ENCODE peak calls at places on chromosomes 12 and 14, in five cellular contexts. K is BE2C, S is breast epithelium, B is hepatocyte, U is Panc1. H is an unnamed sample.

GRCh38 chr12:6067152-6067916 is 57.1 kb downstream of the VWF start:
- DNase-seq in U (peak; percentile 30), B (peak; percentile 60), K (peak; percentile 55), S (no peak), H (no peak)

GRCh38 chr14:96148631-96149030 is 56.0 kb upstream of the BDKRB2 start:
- DNase-seq in U (no peak), S (no peak), B (no peak), K (no peak), H (no peak)

GRCh38 chr14:97813556-97813955 is 1016.4 kb downstream of the VRK1 start:
- DNase-seq in B (no peak), S (no peak), K (no peak), U (no peak), H (no peak)

GRCh38 chr14:65334765-65335411 is 77.6 kb upstream of the FUT8 start:
- DNase-seq in S (no peak), U (no peak), B (peak; percentile 66), K (no peak), H (no peak)

GRCh38 chr12:47835831-47836155 is 16.1 kb upstream of the HDAC7 start:
- DNase-seq in U (no peak), K (no peak), B (no peak), S (no peak), H (peak; percentile 82)

GRCh38 chr14:21748869-21749303 is 75.3 kb upstream of the OR4E1 start:
- DNase-seq in K (peak; percentile 48), B (peak; percentile 68), S (no peak), U (no peak), H (peak; percentile 37)

GRCh38 chr12:123599721-123600120 is 2.2 kb upstream of the DDX55 start:
- DNase-seq in S (no peak), K (no peak), U (no peak), B (no peak), H (no peak)

GRCh38 chr14:77339407-77339806 is 18.6 kb downstream of the GSTZ1 start:
- DNase-seq in K (no peak), U (no peak), S (no peak), B (no peak), H (peak; percentile 28)

GRCh38 chr12:122790393-122791075 is 16.2 kb downstream of the CCDC62 start:
- DNase-seq in U (no peak), B (no peak), S (no peak), K (no peak), H (peak; percentile 89)

GRCh38 chr12:91926810-91927209 is 218.8 kb downstream of the BTG1 start:
- DNase-seq in S (no peak), U (peak; percentile 24), K (no peak), B (peak; percentile 8), H (peak; percentile 50)

GRCh38 chr12:85794551-85794950 is 41.7 kb downstream of the RASSF9 start:
- DNase-seq in S (no peak), B (no peak), K (no peak), U (no peak), H (peak; percentile 42)

GRCh38 chr14:44453433-44454171 is 53.5 kb downstream of the FSCB start:
- DNase-seq in S (no peak), B (no peak), K (no peak), U (no peak), H (peak; percentile 33)

GRCh38 chr12:76883151-76883550 is 4.3 kb upstream of the CSRP2 start:
- DNase-seq in K (no peak), B (no peak), S (no peak), U (no peak), H (peak; percentile 53)

GRCh38 chr12:49057888-49058287 is 2.7 kb downstream of the KMT2D start:
- DNase-seq in K (no peak), B (no peak), U (no peak), S (no peak), H (peak; percentile 7)

GRCh38 chr12:130672122-130672825 is 43.8 kb downstream of the RIMBP2 start:
- DNase-seq in S (no peak), B (no peak), U (no peak), K (peak; percentile 79), H (no peak)

GRCh38 chr12:57726884-57727757 is 11.4 kb downstream of the AGAP2 start:
- DNase-seq in B (peak; percentile 46), U (no peak), K (peak; percentile 57), S (peak; percentile 34), H (no peak)
- H3K4me3 ChIP-seq in B (peak overlapping the region; percentile 60), U (peak overlapping the region; percentile 93), K (peak overlapping the region; percentile 89), S (peak overlapping the region; percentile 57), H (peak overlapping the region; percentile 82)

DNA sequence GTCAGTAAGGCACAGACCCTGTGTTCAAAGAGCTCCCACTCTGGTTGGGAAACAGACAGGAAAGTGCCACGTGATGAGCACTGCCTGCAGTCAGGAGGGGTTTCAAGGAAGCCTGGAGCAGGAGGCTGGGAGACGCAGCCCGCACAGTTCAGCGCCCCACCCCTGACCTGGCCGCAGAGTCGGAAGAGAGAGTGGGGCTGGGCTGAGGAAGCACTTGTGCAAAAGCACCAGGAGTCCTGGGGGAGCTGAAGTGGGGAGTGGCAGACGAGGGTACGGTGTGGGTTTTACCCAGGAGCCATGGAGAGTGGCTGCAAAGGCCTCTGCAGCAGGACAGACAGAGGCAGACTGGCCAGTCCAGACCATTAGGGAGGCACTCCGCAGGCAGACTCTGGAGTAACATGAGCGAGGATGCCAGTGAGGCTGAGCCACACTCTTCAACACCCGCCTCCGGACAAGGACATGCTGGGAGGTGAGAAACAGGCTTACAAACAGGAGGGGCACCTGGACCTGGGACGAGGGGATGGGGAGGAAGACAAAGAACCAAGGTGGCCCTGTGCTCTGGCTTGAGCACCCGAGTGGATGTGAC is 85.7 kb upstream of the GPR68 start:
- DNase-seq in S (no peak), K (no peak), U (no peak), B (no peak), H (no peak)
- H3K4me1 ChIP-seq in S (peaks cover 7% of the 10 kb centered on the region), K (peaks cover 16% of the 10 kb centered on the region), U (peaks cover 4% of the 10 kb centered on the region), B (peaks cover 11% of the 10 kb centered on the region), H (no peaks in the 10 kb centered on the region)

DNA sequence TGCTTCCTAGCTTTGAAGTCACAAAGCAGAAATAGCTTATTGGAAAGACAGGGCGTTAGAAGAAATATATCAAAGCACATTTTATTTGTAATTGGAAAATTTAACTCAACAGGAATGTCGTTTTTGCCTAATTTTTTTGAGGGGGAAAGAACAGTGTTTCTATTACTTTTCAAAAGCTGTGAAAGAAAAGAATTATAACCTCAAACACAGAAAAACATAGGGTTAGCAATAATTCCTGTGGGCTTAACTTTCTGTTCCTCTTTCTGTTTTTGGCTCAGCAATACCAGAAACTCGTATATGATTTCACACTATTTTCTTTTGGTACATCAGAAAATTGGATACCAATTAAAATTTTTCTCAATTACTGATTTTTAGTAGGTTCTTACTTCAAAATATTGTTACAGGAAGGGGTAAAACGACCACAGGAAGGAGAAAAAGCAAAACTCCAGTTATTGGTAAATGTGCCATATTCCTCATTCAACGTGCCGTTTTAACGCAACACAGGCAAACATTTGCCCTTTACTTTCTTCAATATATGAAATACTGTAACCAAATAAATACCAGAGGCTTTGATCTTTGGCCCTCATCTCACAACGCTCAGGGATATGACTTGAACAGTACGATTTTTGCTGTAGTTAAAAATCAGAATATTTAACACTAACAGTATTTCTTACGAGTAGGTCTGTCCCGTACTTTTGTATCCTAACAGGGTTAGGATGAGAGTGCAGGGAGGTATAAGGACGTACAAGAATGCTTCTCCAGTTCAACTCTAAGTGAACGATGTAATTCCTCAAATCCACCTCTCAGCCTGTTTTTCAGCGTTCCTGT is 1.3 kb upstream of the RNU6-7 start:
- DNase-seq in K (no peak), S (no peak), B (no peak), U (peak; percentile 47), H (no peak)
- H3K4me3 ChIP-seq in K (peak overlapping the region; percentile 67), S (peak overlapping the region; percentile 67), B (peak overlapping the region; percentile 65), U (peak overlapping the region; percentile 64), H (peak overlapping the region; percentile 60)

GRCh38 chr14:69355955-69356321 is 42.2 kb downstream of the ERH start:
- DNase-seq in B (peak; percentile 37), K (no peak), U (no peak), S (peak; percentile 40), H (no peak)
- H3K4me1 ChIP-seq in B (peaks cover 4% of the 10 kb centered on the region), K (peaks cover 4% of the 10 kb centered on the region), U (no peaks in the 10 kb centered on the region), S (peaks cover 13% of the 10 kb centered on the region), H (no peaks in the 10 kb centered on the region)

GRCh38 chr12:95545303-95545702 is 6.0 kb downstream of the USP44 start:
- DNase-seq in K (no peak), S (no peak), B (no peak), U (no peak), H (no peak)
- H3K4me3 ChIP-seq in K (no peak overlapping the region), S (no peak overlapping the region), B (no peak overlapping the region), U (no peak overlapping the region), H (no peak overlapping the region)

GRCh38 chr14:51442513-51443175 is 202.6 kb downstream of the TMX1 start:
- DNase-seq in B (peak; percentile 40), S (no peak), U (peak; percentile 70), K (no peak), H (peak; percentile 94)

GRCh38 chr14:51441001-51441400 is 201.0 kb downstream of the TMX1 start:
- DNase-seq in B (no peak), U (no peak), S (no peak), K (no peak), H (peak; percentile 38)

GRCh38 chr14:51445001-51445390 is 204.9 kb downstream of the TMX1 start:
- DNase-seq in U (no peak), S (no peak), K (no peak), B (no peak), H (no peak)

GRCh38 chr14:51444381-51445000 is 204.4 kb downstream of the TMX1 start:
- DNase-seq in S (no peak), U (no peak), B (no peak), K (no peak), H (no peak)

DNA sequence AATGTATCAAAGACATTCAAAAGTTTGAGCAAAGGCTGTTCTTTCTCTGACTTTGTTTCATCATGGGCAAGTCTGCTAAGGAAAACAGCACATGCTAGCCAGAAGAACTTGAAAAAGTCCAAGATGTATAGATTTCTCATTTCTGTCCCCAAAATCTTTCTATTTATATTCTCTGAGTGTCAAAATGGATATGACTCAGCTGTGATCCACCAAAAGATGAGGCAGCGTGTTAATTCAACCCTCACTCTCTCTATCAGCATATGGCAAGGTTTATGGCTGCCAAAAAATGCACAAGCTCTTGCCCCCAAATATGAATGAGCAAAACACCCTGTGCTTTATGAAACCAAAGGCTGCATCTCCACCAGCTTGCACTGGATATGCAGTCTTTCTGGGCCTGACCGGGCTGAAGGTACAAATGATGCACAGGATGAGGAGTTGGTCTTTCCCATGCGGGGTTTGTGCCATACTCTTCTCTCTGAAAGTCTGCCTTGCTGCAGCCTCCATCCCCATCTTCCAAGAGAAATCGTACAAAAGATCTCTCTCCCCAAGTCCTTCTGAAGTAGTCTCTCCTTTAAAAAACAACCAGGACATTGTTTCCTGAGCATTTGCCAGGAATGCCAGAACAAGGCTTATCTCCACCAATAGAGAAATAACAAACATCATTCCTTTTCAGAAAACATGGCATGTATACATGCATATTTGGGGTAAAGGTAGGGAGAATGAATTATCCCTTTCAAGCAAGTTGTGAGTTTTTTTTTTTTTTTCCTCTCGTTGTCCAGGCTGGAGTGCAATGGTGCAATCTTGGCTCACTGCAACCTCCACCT is 203.4 kb downstream of the TMX1 start:
- DNase-seq in S (no peak), B (no peak), U (no peak), K (no peak), H (no peak)
- H3K4me1 ChIP-seq in S (no peaks in the 10 kb centered on the region), B (peaks cover 9% of the 10 kb centered on the region), U (peaks cover 9% of the 10 kb centered on the region), K (peaks cover 20% of the 10 kb centered on the region), H (peaks cover 44% of the 10 kb centered on the region)

DNA sequence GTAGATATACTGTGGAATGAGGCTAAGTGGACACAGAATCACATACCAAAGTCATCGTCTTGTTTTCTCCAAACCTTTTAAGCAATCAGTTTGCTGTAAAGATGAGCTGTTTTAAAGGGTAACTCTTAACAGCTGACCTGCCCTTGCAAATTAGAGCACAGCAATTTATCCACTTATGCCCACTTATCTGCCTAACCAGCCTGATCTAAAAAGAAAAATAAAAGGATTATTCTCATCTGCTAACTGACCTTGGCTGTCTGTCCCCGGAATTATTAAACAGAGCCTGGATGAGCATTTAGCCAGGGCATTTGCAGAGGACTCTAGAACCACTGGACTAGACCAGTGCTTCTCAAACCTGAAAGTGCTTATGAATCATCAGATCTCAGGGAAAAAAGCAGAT is 174.2 kb upstream of the BCL2L14 start:
- DNase-seq in B (no peak), U (no peak), K (peak; percentile 24), S (no peak), H (no peak)
- H3K4me3 ChIP-seq in B (no peak overlapping the region), U (no peak overlapping the region), K (no peak overlapping the region), S (no peak overlapping the region), H (no peak overlapping the region)

H was measured in mammary epithelial cell.